ENCODE peak calls at places on chromosomes 4 and X, in five cellular contexts. One of them, this sample, is unnamed.

GRCh38 chrX:110733166-110733565 is 62.5 kb downstream of the CHRDL1 start:
- DNase-seq in amygdala: no peak
- DNase-seq in stomach: no peak
- DNase-seq in GM23248: peak
- DNase-seq in GM04504: no peak
- DNase-seq in this sample: peak

GRCh38 chr4:183142566-183143545 is 43.8 kb downstream of the WWC2 start:
- DNase-seq in amygdala: no peak
- DNase-seq in stomach: peak
- DNase-seq in GM23248: peak
- DNase-seq in GM04504: peak
- DNase-seq in this sample: peak

GRCh38 chrX:120377179-120377578 is 15.3 kb downstream of the ATP1B4 start:
- DNase-seq in amygdala: no peak
- DNase-seq in stomach: no peak
- DNase-seq in GM23248: no peak
- DNase-seq in GM04504: no peak
- DNase-seq in this sample: no peak

GRCh38 chr4:151674804-151675290 is 86.0 kb downstream of the GATB start:
- DNase-seq in amygdala: peak
- DNase-seq in stomach: peak
- DNase-seq in GM23248: peak
- DNase-seq in GM04504: no peak
- DNase-seq in this sample: no peak

GRCh38 chr4:94559351-94559806 is 107.6 kb downstream of the PDLIM5 start:
- DNase-seq in amygdala: no peak
- DNase-seq in stomach: no peak
- DNase-seq in GM23248: peak
- DNase-seq in GM04504: peak
- DNase-seq in this sample: peak

GRCh38 chr4:1105662-1106061 is 7.7 kb downstream of the RNF212 start:
- DNase-seq in amygdala: no peak
- DNase-seq in stomach: no peak
- DNase-seq in GM23248: no peak
- DNase-seq in GM04504: no peak
- DNase-seq in this sample: no peak

GRCh38 chr4:41156574-41156973 is 57.8 kb downstream of the APBB2 start:
- DNase-seq in amygdala: no peak
- DNase-seq in stomach: no peak
- DNase-seq in GM23248: peak
- DNase-seq in GM04504: no peak
- DNase-seq in this sample: peak

GRCh38 chr4:8769645-8770517 is 101.8 kb downstream of the HMX1 start:
- DNase-seq in amygdala: no peak
- DNase-seq in stomach: no peak
- DNase-seq in GM23248: no peak
- DNase-seq in GM04504: no peak
- DNase-seq in this sample: peak

GRCh38 chr4:93771640-93772411 is 56.7 kb upstream of the ATOH1 start:
- DNase-seq in amygdala: no peak
- DNase-seq in stomach: no peak
- DNase-seq in GM23248: no peak
- DNase-seq in GM04504: no peak
- DNase-seq in this sample: peak

GRCh38 chrX:65587616-65588526 is 53.3 kb upstream of the LAS1L start:
- DNase-seq in amygdala: peak
- DNase-seq in stomach: peak
- DNase-seq in GM23248: peak
- DNase-seq in GM04504: no peak
- DNase-seq in this sample: peak

GRCh38 chr4:59841698-59842097 is 1358.4 kb upstream of the ADGRL3 start:
- DNase-seq in amygdala: no peak
- DNase-seq in stomach: no peak
- DNase-seq in GM23248: no peak
- DNase-seq in GM04504: no peak
- DNase-seq in this sample: no peak

GRCh38 chr4:83282049-83282535 is 2.5 kb downstream of the COQ2 start:
- DNase-seq in amygdala: no peak
- DNase-seq in stomach: peak
- DNase-seq in GM23248: peak
- DNase-seq in GM04504: peak
- DNase-seq in this sample: peak

GRCh38 chr4:8724436-8725070 is 132.0 kb downstream of the CPZ start:
- DNase-seq in amygdala: no peak
- DNase-seq in stomach: peak
- DNase-seq in GM23248: no peak
- DNase-seq in GM04504: no peak
- DNase-seq in this sample: no peak